ENCODE peak calls at places on chromosomes 2 and 18, in ten cellular contexts. M, O, P, V, C, G, A, N, I and U are unnamed samples.

GRCh38 chr18:63158676-63159291 is 160.8 kb downstream of the BCL2 start:
- DNase-seq in O (no peak), N (no peak), V (no peak), G (no peak), P (no peak), I (no peak), C (no peak), M (no peak), A (peak; percentile 66), U (no peak)

GRCh38 chr2:236671820-236672520 is 102.3 kb downstream of the ACKR3 start:
- DNase-seq in M (no peak), V (no peak), O (no peak), I (no peak), A (no peak), P (no peak), C (no peak), G (no peak), N (peak; percentile 33), U (no peak)

GRCh38 chr2:105187531-105187930 is 54.0 kb upstream of the GPR45 start:
- DNase-seq in P (peak; percentile 14), A (no peak), M (peak; percentile 13), O (peak; percentile 79), C (no peak), N (no peak), V (no peak), G (no peak), I (no peak), U (peak; percentile 43)

GRCh38 chr2:46847185-46847710 is 68.4 kb downstream of the MCFD2 start:
- DNase-seq in O (peak; percentile 88), P (peak; percentile 98), N (no peak), C (peak; percentile 89), A (no peak), G (no peak), I (peak; percentile 67), M (peak; percentile 100), V (peak; percentile 94), U (peak; percentile 94)

GRCh38 chr2:163778045-163778753 is 42.4 kb upstream of the FIGN start:
- DNase-seq in O (peak; percentile 86), N (no peak), I (no peak), C (no peak), P (peak; percentile 93), V (no peak), A (no peak), G (no peak), M (peak; percentile 89), U (peak; percentile 98)

GRCh38 chr18:13003466-13003896 is 12.3 kb downstream of the CEP192 start:
- DNase-seq in M (peak; percentile 72), C (no peak), N (peak; percentile 69), A (peak; percentile 87), O (peak; percentile 91), P (peak; percentile 67), G (peak; percentile 94), V (no peak), I (peak; percentile 79), U (peak; percentile 82)

GRCh38 chr18:68840554-68841263 is 42.8 kb downstream of the CCDC102B start:
- DNase-seq in C (no peak), G (peak; percentile 30), I (peak; percentile 6), A (no peak), O (peak; percentile 91), N (no peak), M (peak; percentile 95), V (no peak), P (peak; percentile 95), U (peak; percentile 65)

GRCh38 chr18:11850821-11851155 is 425 bp upstream of the CHMP1B start:
- DNase-seq in N (no peak), V (no peak), C (no peak), G (peak; percentile 48), M (no peak), I (no peak), O (no peak), A (no peak), P (no peak), U (peak; percentile 64)

GRCh38 chr2:138061961-138062360 is 97.7 kb downstream of the HNMT start:
- DNase-seq in A (no peak), N (no peak), P (no peak), G (no peak), V (no peak), O (no peak), C (no peak), I (no peak), M (no peak), U (no peak)

GRCh38 chr2:26509141-26509540 is 31.2 kb upstream of the OTOF start:
- DNase-seq in G (no peak), A (no peak), C (no peak), O (no peak), N (no peak), V (no peak), I (no peak), P (no peak), M (no peak), U (no peak)

GRCh38 chr2:174312581-174313234 is 22.0 kb upstream of the SP9 start:
- DNase-seq in P (peak; percentile 6), G (no peak), I (no peak), C (no peak), M (peak; percentile 8), N (no peak), O (no peak), A (peak; percentile 44), V (no peak), U (no peak)